ENCODE peak calls at places on chromosomes 13 and 19, in nine cellular contexts. T, Z, L, E, P, K, O, W and G are unnamed samples.

GRCh38 chr19:38142176-38143035 is 81.6 kb downstream of the DPF1 start:
- DNase-seq in P (peak), W (peak), Z (peak), L (peak), O (peak), K (no peak), T (peak), E (peak), G (peak)

GRCh38 chr19:17754634-17755532 is 3.6 kb downstream of the FCHO1 start:
- DNase-seq in P (no peak), T (no peak), L (no peak), W (no peak), K (no peak), O (no peak), E (peak), Z (no peak), G (peak)

GRCh38 chr13:23440821-23441608 is 7.5 kb upstream of the SACS start:
- DNase-seq in O (peak), L (no peak), Z (no peak), K (no peak), E (no peak), T (no peak), W (no peak), P (no peak), G (no peak)

GRCh38 chr19:50317115-50317514 is 12.1 kb downstream of the KCNC3 start:
- DNase-seq in W (no peak), Z (no peak), K (no peak), P (no peak), O (no peak), T (no peak), L (no peak), E (no peak), G (no peak)

GRCh38 chr13:23599083-23599925 is 29.1 kb downstream of the TNFRSF19 start:
- DNase-seq in K (no peak), P (no peak), Z (no peak), W (peak), O (no peak), E (no peak), T (no peak), L (no peak), G (no peak)

GRCh38 chr13:106609116-106609515 is 41.2 kb upstream of the ARGLU1 start:
- DNase-seq in T (no peak), Z (no peak), E (no peak), W (no peak), K (no peak), O (no peak), L (no peak), P (no peak), G (no peak)

GRCh38 chr19:57053401-57053800 is 66.4 kb upstream of the USP29 start:
- DNase-seq in W (no peak), Z (no peak), E (no peak), P (no peak), K (no peak), O (no peak), T (peak), L (no peak), G (no peak)

GRCh38 chr19:58562126-58563033 is 4.0 kb upstream of the UBE2M start:
- DNase-seq in T (peak), W (peak), K (no peak), Z (peak), O (no peak), P (peak), E (no peak), L (peak), G (peak)

GRCh38 chr13:21696865-21697448 is 26.1 kb downstream of the FGF9 start:
- DNase-seq in K (no peak), T (no peak), W (no peak), L (no peak), O (no peak), Z (no peak), E (no peak), P (no peak), G (no peak)

GRCh38 chr19:51980116-51980736 is 6.4 kb downstream of the ZNF350 start:
- DNase-seq in W (no peak), L (no peak), P (peak), Z (peak), E (no peak), O (no peak), K (no peak), T (no peak), G (no peak)

GRCh38 chr13:28337196-28338045 is 157.5 kb downstream of the FLT1 start:
- DNase-seq in T (no peak), O (no peak), Z (peak), W (no peak), L (no peak), K (peak), P (peak), E (no peak), G (peak)

GRCh38 chr13:26973946-26974345 is 197.7 kb downstream of the USP12 start:
- DNase-seq in L (no peak), K (no peak), T (no peak), P (no peak), Z (no peak), O (no peak), W (no peak), E (no peak), G (no peak)

GRCh38 chr13:26881154-26881553 is 120.6 kb upstream of the GPR12 start:
- DNase-seq in L (no peak), K (no peak), O (no peak), T (no peak), W (no peak), E (no peak), P (peak), Z (peak), G (no peak)

GRCh38 chr19:6372594-6373095 is at the start of gene ALKBH7:
- DNase-seq in K (peak), T (peak), O (peak), L (peak), Z (peak), P (peak), E (peak), W (peak), G (peak)

GRCh38 chr13:85693889-85694511 is 105.2 kb downstream of the SLITRK6 start:
- DNase-seq in W (peak), P (peak), K (no peak), T (no peak), E (no peak), L (no peak), O (no peak), Z (no peak), G (peak)

GRCh38 chr13:87872813-87873212 is 201.6 kb downstream of the SLITRK5 start:
- DNase-seq in T (no peak), P (no peak), L (no peak), Z (no peak), E (no peak), K (no peak), W (no peak), O (no peak), G (no peak)

GRCh38 chr13:51420681-51421476 is 32.0 kb downstream of the INTS6 start:
- DNase-seq in T (no peak), P (no peak), K (no peak), L (peak), Z (no peak), W (no peak), E (peak), O (no peak), G (no peak)

GRCh38 chr13:98445340-98446233 is 131.3 kb downstream of the STK24 start:
- DNase-seq in P (peak), E (peak), O (peak), T (peak), W (peak), L (peak), Z (peak), K (no peak), G (peak)

GRCh38 chr19:4326837-4327251 is 11.8 kb downstream of the STAP2 start:
- DNase-seq in E (no peak), K (no peak), P (no peak), Z (no peak), T (no peak), W (no peak), L (peak), O (no peak), G (no peak)

GRCh38 chr13:113981201-113981605 is 7.3 kb upstream of the C13orf46 start:
- DNase-seq in P (no peak), W (no peak), K (no peak), O (no peak), Z (no peak), L (no peak), T (peak), E (no peak), G (no peak)

GRCh38 chr13:29319451-29319850 is 276.0 kb downstream of the SLC7A1 start:
- DNase-seq in W (no peak), O (no peak), E (no peak), K (no peak), L (no peak), Z (no peak), P (no peak), T (no peak), G (no peak)

GRCh38 chr13:22265563-22265962 is 594.7 kb downstream of the FGF9 start:
- DNase-seq in O (no peak), E (no peak), L (no peak), Z (no peak), K (no peak), P (no peak), T (no peak), W (no peak), G (no peak)

GRCh38 chr19:45097776-45098520 is 5.0 kb downstream of the PPP1R37 start:
- DNase-seq in E (no peak), W (peak), Z (peak), T (no peak), K (peak), P (peak), L (no peak), O (no peak), G (no peak)

GRCh38 chr19:48868196-48868886 is at the start of gene PLEKHA4:
- DNase-seq in L (no peak), K (no peak), T (no peak), Z (peak), O (no peak), P (peak), E (no peak), W (peak), G (no peak)

GRCh38 chr13:113746143-113746525 is 12.9 kb upstream of the TMEM255B start:
- DNase-seq in T (no peak), O (no peak), P (peak), E (no peak), Z (no peak), W (peak), L (no peak), K (no peak), G (no peak)

GRCh38 chr13:106558527-106558926 is 9.4 kb downstream of the ARGLU1 start:
- DNase-seq in K (no peak), E (no peak), P (no peak), L (no peak), T (no peak), O (no peak), W (no peak), Z (no peak), G (no peak)

GRCh38 chr19:29804493-29804892 is 7.3 kb upstream of the CCNE1 start:
- DNase-seq in L (peak), O (no peak), Z (no peak), W (no peak), K (no peak), P (no peak), E (peak), T (no peak), G (peak)

GRCh38 chr19:47657719-47658118 is 48.8 kb downstream of the BICRA start:
- DNase-seq in K (no peak), E (no peak), T (no peak), L (no peak), P (no peak), Z (no peak), W (peak), O (no peak), G (no peak)

GRCh38 chr19:1244693-1245451 is 3.3 kb downstream of the ATP5F1D start:
- DNase-seq in W (peak), Z (no peak), E (no peak), P (no peak), T (no peak), L (no peak), O (no peak), K (no peak), G (no peak)

GRCh38 chr19:40744554-40745401 is 5.5 kb downstream of the ACTMAP start:
- DNase-seq in O (no peak), E (peak), P (no peak), L (peak), W (peak), Z (no peak), T (no peak), K (no peak), G (peak)